ENCODE peak calls at places on chromosomes 5 and 9, in ten cellular contexts. E is germinal center; T is T47D; R is sciatic nerve; H is activated naive CD8-positive, alpha-beta T cell treated with anti-CD3 and anti-CD28 coated beads for 36 hours; I is type B pancreatic cell; F is RPMI7951; W is ascending aorta; J is NCI-H146; Q is stromal cell of bone marrow. M is an unnamed sample.
A peak's percentile ranks its signal among the peaks of the same experiment; 100 is the strongest.

GRCh38 chr5:139110526-139111168 is 87.5 kb downstream of the SIL1 start:
- DNase-seq in E (no peak), T (no peak), R (no peak), H (no peak), I (no peak), F (no peak), W (no peak), J (no peak), Q (no peak), M (no peak)

GRCh38 chr5:143576721-143577484 is 173.4 kb upstream of the NR3C1 start:
- DNase-seq in E (no peak), T (no peak), R (no peak), H (no peak), I (no peak), F (no peak), W (no peak), J (no peak), Q (no peak), M (no peak)

GRCh38 chr9:133472277-133472645 is 6.6 kb downstream of the SLC2A6 start:
- DNase-seq in E (no peak), T (no peak), R (no peak), H (no peak), I (no peak), F (no peak), W (no peak), J (no peak), Q (no peak), M (no peak)

GRCh38 chr5:69007726-69008368 is 86.0 kb upstream of the SLC30A5 start:
- DNase-seq in E (peak; percentile 70), T (peak; percentile 86), R (peak; percentile 75), H (peak; percentile 62), I (peak; percentile 76), F (peak; percentile 54), W (peak; percentile 64), J (peak; percentile 63), Q (peak; percentile 14), M (no peak)

GRCh38 chr5:57586649-57587048 is 104.0 kb upstream of the ACTBL2 start:
- DNase-seq in E (no peak), T (no peak), R (no peak), H (no peak), I (no peak), F (no peak), W (no peak), J (no peak), Q (no peak), M (no peak)

GRCh38 chr9:112037281-112038016 is 137.6 kb downstream of the SUSD1 start:
- DNase-seq in E (peak; percentile 55), T (no peak), R (no peak), H (peak; percentile 63), I (no peak), F (peak; percentile 48), W (no peak), J (no peak), Q (peak; percentile 76), M (no peak)

GRCh38 chr5:63211413-63212132 is 633.0 kb downstream of the LRRC70 start:
- DNase-seq in E (no peak), T (no peak), R (no peak), H (no peak), I (no peak), F (no peak), W (no peak), J (no peak), Q (no peak), M (no peak)

GRCh38 chr5:132427285-132428146 is 58.0 kb downstream of the SLC22A5 start:
- DNase-seq in E (peak; percentile 69), T (peak; percentile 67), R (no peak), H (peak; percentile 65), I (no peak), F (peak; percentile 40), W (peak; percentile 73), J (peak; percentile 62), Q (no peak), M (peak; percentile 75)

GRCh38 chr9:100206899-100207298 is 107.9 kb downstream of the INVS start:
- DNase-seq in E (no peak), T (no peak), R (no peak), H (no peak), I (no peak), F (peak; percentile 5), W (no peak), J (no peak), Q (no peak), M (no peak)